ENCODE peak calls at places on chromosome 4, in ten cellular contexts. One of them, this sample, is unnamed.

GRCh38 chr4:151750156-151750555 is 10.7 kb downstream of the GATB start:
- DNase-seq in neural crest cell: no peak
- DNase-seq in activated naive CD8-positive, alpha-beta T cell treated with anti-CD3 and anti-CD28 coated beads, Interleukin-2, amount 50 U/mL, for 24 hours: no peak
- DNase-seq in HTR-8/SVneo: no peak
- DNase-seq in NCI-H1105: no peak
- DNase-seq in H9: no peak
- DNase-seq in D341Med: no peak
- DNase-seq in NCI-H146: no peak
- DNase-seq in iPS-NIHi11: no peak
- DNase-seq in head of caudate nucleus: no peak
- DNase-seq in this sample: no peak

GRCh38 chr4:69977582-69977981 is 12.1 kb upstream of the CSN2 start:
- DNase-seq in neural crest cell: no peak
- DNase-seq in activated naive CD8-positive, alpha-beta T cell treated with anti-CD3 and anti-CD28 coated beads, Interleukin-2, amount 50 U/mL, for 24 hours: no peak
- DNase-seq in HTR-8/SVneo: no peak
- DNase-seq in NCI-H1105: no peak
- DNase-seq in H9: no peak
- DNase-seq in D341Med: no peak
- DNase-seq in NCI-H146: no peak
- DNase-seq in iPS-NIHi11: no peak
- DNase-seq in head of caudate nucleus: no peak
- DNase-seq in this sample: no peak

GRCh38 chr4:41887821-41888699 is 47.2 kb upstream of the TMEM33 start:
- DNase-seq in neural crest cell: peak; percentile 50
- DNase-seq in activated naive CD8-positive, alpha-beta T cell treated with anti-CD3 and anti-CD28 coated beads, Interleukin-2, amount 50 U/mL, for 24 hours: peak; percentile 41
- DNase-seq in HTR-8/SVneo: peak; percentile 11
- DNase-seq in NCI-H1105: peak; percentile 20
- DNase-seq in H9: no peak
- DNase-seq in D341Med: no peak
- DNase-seq in NCI-H146: no peak
- DNase-seq in iPS-NIHi11: peak; percentile 27
- DNase-seq in head of caudate nucleus: peak; percentile 63
- DNase-seq in this sample: peak; percentile 12

GRCh38 chr4:76758290-76758882 is 139.6 kb downstream of the SOWAHB start:
- DNase-seq in neural crest cell: peak; percentile 51
- DNase-seq in activated naive CD8-positive, alpha-beta T cell treated with anti-CD3 and anti-CD28 coated beads, Interleukin-2, amount 50 U/mL, for 24 hours: no peak
- DNase-seq in HTR-8/SVneo: no peak
- DNase-seq in NCI-H1105: no peak
- DNase-seq in H9: no peak
- DNase-seq in D341Med: peak; percentile 62
- DNase-seq in NCI-H146: peak; percentile 51
- DNase-seq in iPS-NIHi11: peak; percentile 72
- DNase-seq in head of caudate nucleus: no peak
- DNase-seq in this sample: peak; percentile 61

GRCh38 chr4:176339936-176340761 is 20.4 kb downstream of the SPCS3 start:
- DNase-seq in neural crest cell: no peak
- DNase-seq in activated naive CD8-positive, alpha-beta T cell treated with anti-CD3 and anti-CD28 coated beads, Interleukin-2, amount 50 U/mL, for 24 hours: no peak
- DNase-seq in HTR-8/SVneo: no peak
- DNase-seq in NCI-H1105: no peak
- DNase-seq in H9: no peak
- DNase-seq in D341Med: no peak
- DNase-seq in NCI-H146: no peak
- DNase-seq in iPS-NIHi11: no peak
- DNase-seq in head of caudate nucleus: no peak
- DNase-seq in this sample: no peak

GRCh38 chr4:100588076-100588475 is 70.3 kb upstream of the EMCN start:
- DNase-seq in neural crest cell: no peak
- DNase-seq in activated naive CD8-positive, alpha-beta T cell treated with anti-CD3 and anti-CD28 coated beads, Interleukin-2, amount 50 U/mL, for 24 hours: no peak
- DNase-seq in HTR-8/SVneo: no peak
- DNase-seq in NCI-H1105: no peak
- DNase-seq in H9: no peak
- DNase-seq in D341Med: no peak
- DNase-seq in NCI-H146: no peak
- DNase-seq in iPS-NIHi11: no peak
- DNase-seq in head of caudate nucleus: no peak
- DNase-seq in this sample: no peak

GRCh38 chr4:151361126-151361525 is 35.7 kb upstream of the SH3D19 start:
- DNase-seq in neural crest cell: no peak
- DNase-seq in activated naive CD8-positive, alpha-beta T cell treated with anti-CD3 and anti-CD28 coated beads, Interleukin-2, amount 50 U/mL, for 24 hours: no peak
- DNase-seq in HTR-8/SVneo: no peak
- DNase-seq in NCI-H1105: no peak
- DNase-seq in H9: no peak
- DNase-seq in D341Med: no peak
- DNase-seq in NCI-H146: no peak
- DNase-seq in iPS-NIHi11: no peak
- DNase-seq in head of caudate nucleus: no peak
- DNase-seq in this sample: no peak

GRCh38 chr4:155608231-155608885 is 58.3 kb upstream of the GUCY1A1 start:
- DNase-seq in neural crest cell: no peak
- DNase-seq in activated naive CD8-positive, alpha-beta T cell treated with anti-CD3 and anti-CD28 coated beads, Interleukin-2, amount 50 U/mL, for 24 hours: no peak
- DNase-seq in HTR-8/SVneo: no peak
- DNase-seq in NCI-H1105: no peak
- DNase-seq in H9: no peak
- DNase-seq in D341Med: no peak
- DNase-seq in NCI-H146: no peak
- DNase-seq in iPS-NIHi11: no peak
- DNase-seq in head of caudate nucleus: no peak
- DNase-seq in this sample: no peak

GRCh38 chr4:128600410-128600809 is 209.1 kb upstream of the JADE1 start:
- DNase-seq in neural crest cell: no peak
- DNase-seq in activated naive CD8-positive, alpha-beta T cell treated with anti-CD3 and anti-CD28 coated beads, Interleukin-2, amount 50 U/mL, for 24 hours: no peak
- DNase-seq in HTR-8/SVneo: no peak
- DNase-seq in NCI-H1105: no peak
- DNase-seq in H9: no peak
- DNase-seq in D341Med: no peak
- DNase-seq in NCI-H146: no peak
- DNase-seq in iPS-NIHi11: no peak
- DNase-seq in head of caudate nucleus: peak; percentile 46
- DNase-seq in this sample: no peak

GRCh38 chr4:87152310-87153061 is 67.9 kb downstream of the KLHL8 start:
- DNase-seq in neural crest cell: no peak
- DNase-seq in activated naive CD8-positive, alpha-beta T cell treated with anti-CD3 and anti-CD28 coated beads, Interleukin-2, amount 50 U/mL, for 24 hours: no peak
- DNase-seq in HTR-8/SVneo: no peak
- DNase-seq in NCI-H1105: no peak
- DNase-seq in H9: no peak
- DNase-seq in D341Med: no peak
- DNase-seq in NCI-H146: no peak
- DNase-seq in iPS-NIHi11: no peak
- DNase-seq in head of caudate nucleus: no peak
- DNase-seq in this sample: no peak

GRCh38 chr4:156898373-156899117 is 73.1 kb downstream of the PDGFC start:
- DNase-seq in neural crest cell: no peak
- DNase-seq in activated naive CD8-positive, alpha-beta T cell treated with anti-CD3 and anti-CD28 coated beads, Interleukin-2, amount 50 U/mL, for 24 hours: no peak
- DNase-seq in HTR-8/SVneo: no peak
- DNase-seq in NCI-H1105: no peak
- DNase-seq in H9: no peak
- DNase-seq in D341Med: no peak
- DNase-seq in NCI-H146: no peak
- DNase-seq in iPS-NIHi11: no peak
- DNase-seq in head of caudate nucleus: no peak
- DNase-seq in this sample: no peak

GRCh38 chr4:178273168-178273567 is 830.9 kb upstream of the AGA start:
- DNase-seq in neural crest cell: no peak
- DNase-seq in activated naive CD8-positive, alpha-beta T cell treated with anti-CD3 and anti-CD28 coated beads, Interleukin-2, amount 50 U/mL, for 24 hours: no peak
- DNase-seq in HTR-8/SVneo: no peak
- DNase-seq in NCI-H1105: no peak
- DNase-seq in H9: no peak
- DNase-seq in D341Med: no peak
- DNase-seq in NCI-H146: no peak
- DNase-seq in iPS-NIHi11: no peak
- DNase-seq in head of caudate nucleus: no peak
- DNase-seq in this sample: no peak

GRCh38 chr4:165476214-165477098 is 97.6 kb downstream of the CPE start:
- DNase-seq in neural crest cell: no peak
- DNase-seq in activated naive CD8-positive, alpha-beta T cell treated with anti-CD3 and anti-CD28 coated beads, Interleukin-2, amount 50 U/mL, for 24 hours: no peak
- DNase-seq in HTR-8/SVneo: peak; percentile 46
- DNase-seq in NCI-H1105: no peak
- DNase-seq in H9: no peak
- DNase-seq in D341Med: no peak
- DNase-seq in NCI-H146: no peak
- DNase-seq in iPS-NIHi11: no peak
- DNase-seq in head of caudate nucleus: no peak
- DNase-seq in this sample: no peak

GRCh38 chr4:121272526-121272925 is 108.3 kb downstream of the QRFPR start:
- DNase-seq in neural crest cell: no peak
- DNase-seq in activated naive CD8-positive, alpha-beta T cell treated with anti-CD3 and anti-CD28 coated beads, Interleukin-2, amount 50 U/mL, for 24 hours: no peak
- DNase-seq in HTR-8/SVneo: no peak
- DNase-seq in NCI-H1105: no peak
- DNase-seq in H9: no peak
- DNase-seq in D341Med: no peak
- DNase-seq in NCI-H146: no peak
- DNase-seq in iPS-NIHi11: no peak
- DNase-seq in head of caudate nucleus: no peak
- DNase-seq in this sample: no peak

GRCh38 chr4:83490876-83491450 is 6.1 kb upstream of the ABRAXAS1 start:
- DNase-seq in neural crest cell: no peak
- DNase-seq in activated naive CD8-positive, alpha-beta T cell treated with anti-CD3 and anti-CD28 coated beads, Interleukin-2, amount 50 U/mL, for 24 hours: no peak
- DNase-seq in HTR-8/SVneo: peak; percentile 19
- DNase-seq in NCI-H1105: no peak
- DNase-seq in H9: no peak
- DNase-seq in D341Med: peak; percentile 58
- DNase-seq in NCI-H146: no peak
- DNase-seq in iPS-NIHi11: peak; percentile 47
- DNase-seq in head of caudate nucleus: no peak
- DNase-seq in this sample: no peak

GRCh38 chr4:37976513-37976912 is 16.3 kb downstream of the PTTG2 start:
- DNase-seq in neural crest cell: no peak
- DNase-seq in activated naive CD8-positive, alpha-beta T cell treated with anti-CD3 and anti-CD28 coated beads, Interleukin-2, amount 50 U/mL, for 24 hours: no peak
- DNase-seq in HTR-8/SVneo: no peak
- DNase-seq in NCI-H1105: no peak
- DNase-seq in H9: no peak
- DNase-seq in D341Med: no peak
- DNase-seq in NCI-H146: no peak
- DNase-seq in iPS-NIHi11: no peak
- DNase-seq in head of caudate nucleus: no peak
- DNase-seq in this sample: no peak

GRCh38 chr4:104589264-104589868 is 94.7 kb upstream of the CXXC4 start:
- DNase-seq in neural crest cell: no peak
- DNase-seq in activated naive CD8-positive, alpha-beta T cell treated with anti-CD3 and anti-CD28 coated beads, Interleukin-2, amount 50 U/mL, for 24 hours: no peak
- DNase-seq in HTR-8/SVneo: no peak
- DNase-seq in NCI-H1105: peak; percentile 18
- DNase-seq in H9: no peak
- DNase-seq in D341Med: no peak
- DNase-seq in NCI-H146: peak; percentile 50
- DNase-seq in iPS-NIHi11: no peak
- DNase-seq in head of caudate nucleus: no peak
- DNase-seq in this sample: peak; percentile 45

GRCh38 chr4:1981251-1982055 is 27.3 kb downstream of the NELFA start:
- DNase-seq in neural crest cell: no peak
- DNase-seq in activated naive CD8-positive, alpha-beta T cell treated with anti-CD3 and anti-CD28 coated beads, Interleukin-2, amount 50 U/mL, for 24 hours: no peak
- DNase-seq in HTR-8/SVneo: no peak
- DNase-seq in NCI-H1105: no peak
- DNase-seq in H9: peak; percentile 73
- DNase-seq in D341Med: no peak
- DNase-seq in NCI-H146: no peak
- DNase-seq in iPS-NIHi11: peak; percentile 85
- DNase-seq in head of caudate nucleus: no peak
- DNase-seq in this sample: no peak

GRCh38 chr4:58649236-58649635 is 1539.1 kb upstream of the IGFBP7 start:
- DNase-seq in neural crest cell: no peak
- DNase-seq in activated naive CD8-positive, alpha-beta T cell treated with anti-CD3 and anti-CD28 coated beads, Interleukin-2, amount 50 U/mL, for 24 hours: no peak
- DNase-seq in HTR-8/SVneo: no peak
- DNase-seq in NCI-H1105: no peak
- DNase-seq in H9: no peak
- DNase-seq in D341Med: peak; percentile 53
- DNase-seq in NCI-H146: no peak
- DNase-seq in iPS-NIHi11: no peak
- DNase-seq in head of caudate nucleus: no peak
- DNase-seq in this sample: no peak

GRCh38 chr4:98626350-98626749 is 32.1 kb downstream of the TSPAN5 start:
- DNase-seq in neural crest cell: no peak
- DNase-seq in activated naive CD8-positive, alpha-beta T cell treated with anti-CD3 and anti-CD28 coated beads, Interleukin-2, amount 50 U/mL, for 24 hours: no peak
- DNase-seq in HTR-8/SVneo: peak; percentile 41
- DNase-seq in NCI-H1105: no peak
- DNase-seq in H9: peak; percentile 70
- DNase-seq in D341Med: no peak
- DNase-seq in NCI-H146: no peak
- DNase-seq in iPS-NIHi11: no peak
- DNase-seq in head of caudate nucleus: no peak
- DNase-seq in this sample: no peak

GRCh38 chr4:25172964-25173917 is 13.0 kb upstream of the SEPSECS start:
- DNase-seq in neural crest cell: no peak
- DNase-seq in activated naive CD8-positive, alpha-beta T cell treated with anti-CD3 and anti-CD28 coated beads, Interleukin-2, amount 50 U/mL, for 24 hours: no peak
- DNase-seq in HTR-8/SVneo: peak; percentile 71
- DNase-seq in NCI-H1105: no peak
- DNase-seq in H9: no peak
- DNase-seq in D341Med: no peak
- DNase-seq in NCI-H146: peak; percentile 68
- DNase-seq in iPS-NIHi11: peak; percentile 14
- DNase-seq in head of caudate nucleus: no peak
- DNase-seq in this sample: no peak

GRCh38 chr4:177547985-177548384 is 105.7 kb upstream of the AGA start:
- DNase-seq in neural crest cell: no peak
- DNase-seq in activated naive CD8-positive, alpha-beta T cell treated with anti-CD3 and anti-CD28 coated beads, Interleukin-2, amount 50 U/mL, for 24 hours: no peak
- DNase-seq in HTR-8/SVneo: no peak
- DNase-seq in NCI-H1105: no peak
- DNase-seq in H9: no peak
- DNase-seq in D341Med: no peak
- DNase-seq in NCI-H146: no peak
- DNase-seq in iPS-NIHi11: no peak
- DNase-seq in head of caudate nucleus: no peak
- DNase-seq in this sample: no peak

GRCh38 chr4:79516114-79516513 is 108.1 kb upstream of the GK2 start:
- DNase-seq in neural crest cell: no peak
- DNase-seq in activated naive CD8-positive, alpha-beta T cell treated with anti-CD3 and anti-CD28 coated beads, Interleukin-2, amount 50 U/mL, for 24 hours: no peak
- DNase-seq in HTR-8/SVneo: no peak
- DNase-seq in NCI-H1105: no peak
- DNase-seq in H9: no peak
- DNase-seq in D341Med: no peak
- DNase-seq in NCI-H146: no peak
- DNase-seq in iPS-NIHi11: no peak
- DNase-seq in head of caudate nucleus: no peak
- DNase-seq in this sample: no peak

GRCh38 chr4:7415927-7416686 is 18.6 kb downstream of the PSAPL1 start:
- DNase-seq in neural crest cell: no peak
- DNase-seq in activated naive CD8-positive, alpha-beta T cell treated with anti-CD3 and anti-CD28 coated beads, Interleukin-2, amount 50 U/mL, for 24 hours: no peak
- DNase-seq in HTR-8/SVneo: no peak
- DNase-seq in NCI-H1105: no peak
- DNase-seq in H9: peak; percentile 13
- DNase-seq in D341Med: peak; percentile 17
- DNase-seq in NCI-H146: no peak
- DNase-seq in iPS-NIHi11: no peak
- DNase-seq in head of caudate nucleus: peak; percentile 6
- DNase-seq in this sample: no peak

GRCh38 chr4:90540536-90540935 is 413.3 kb downstream of the CCSER1 start:
- DNase-seq in neural crest cell: no peak
- DNase-seq in activated naive CD8-positive, alpha-beta T cell treated with anti-CD3 and anti-CD28 coated beads, Interleukin-2, amount 50 U/mL, for 24 hours: no peak
- DNase-seq in HTR-8/SVneo: no peak
- DNase-seq in NCI-H1105: no peak
- DNase-seq in H9: no peak
- DNase-seq in D341Med: no peak
- DNase-seq in NCI-H146: no peak
- DNase-seq in iPS-NIHi11: no peak
- DNase-seq in head of caudate nucleus: no peak
- DNase-seq in this sample: no peak

GRCh38 chr4:52837716-52838558 is 24.2 kb upstream of the RASL11B start:
- DNase-seq in neural crest cell: no peak
- DNase-seq in activated naive CD8-positive, alpha-beta T cell treated with anti-CD3 and anti-CD28 coated beads, Interleukin-2, amount 50 U/mL, for 24 hours: no peak
- DNase-seq in HTR-8/SVneo: peak; percentile 59
- DNase-seq in NCI-H1105: no peak
- DNase-seq in H9: no peak
- DNase-seq in D341Med: no peak
- DNase-seq in NCI-H146: no peak
- DNase-seq in iPS-NIHi11: no peak
- DNase-seq in head of caudate nucleus: no peak
- DNase-seq in this sample: no peak

GRCh38 chr4:159358226-159358625 is 255.3 kb downstream of the RAPGEF2 start:
- DNase-seq in neural crest cell: no peak
- DNase-seq in activated naive CD8-positive, alpha-beta T cell treated with anti-CD3 and anti-CD28 coated beads, Interleukin-2, amount 50 U/mL, for 24 hours: no peak
- DNase-seq in HTR-8/SVneo: peak; percentile 33
- DNase-seq in NCI-H1105: no peak
- DNase-seq in H9: no peak
- DNase-seq in D341Med: no peak
- DNase-seq in NCI-H146: no peak
- DNase-seq in iPS-NIHi11: no peak
- DNase-seq in head of caudate nucleus: no peak
- DNase-seq in this sample: no peak

GRCh38 chr4:70902577-70903281 is 560 bp downstream of the MOB1B start:
- DNase-seq in neural crest cell: no peak
- DNase-seq in activated naive CD8-positive, alpha-beta T cell treated with anti-CD3 and anti-CD28 coated beads, Interleukin-2, amount 50 U/mL, for 24 hours: no peak
- DNase-seq in HTR-8/SVneo: peak; percentile 12
- DNase-seq in NCI-H1105: peak; percentile 34
- DNase-seq in H9: no peak
- DNase-seq in D341Med: peak; percentile 80
- DNase-seq in NCI-H146: no peak
- DNase-seq in iPS-NIHi11: peak; percentile 67
- DNase-seq in head of caudate nucleus: peak; percentile 43
- DNase-seq in this sample: no peak